ENCODE peak calls at places on chromosomes 5 and 9, in ten cellular contexts. One of them, this sample, is unnamed.

GRCh38 chr5:157828949-157829639 is 29.9 kb downstream of the CLINT1 start:
- DNase-seq in fibroblast of mammary gland: peak; percentile 12
- DNase-seq in heart left ventricle: no peak
- DNase-seq in NCI-H1436: no peak
- DNase-seq in activated B cell treated with CpG ODN at 0.5 μM for 24 hours: no peak
- DNase-seq in cardiac septum: no peak
- DNase-seq in anterior cingulate cortex: no peak
- DNase-seq in GM13977: no peak
- DNase-seq in GM03348: peak; percentile 11
- DNase-seq in GM10248: no peak
- DNase-seq in this sample: no peak

GRCh38 chr9:87386490-87386889 is 111.2 kb upstream of the DAPK1 start:
- DNase-seq in anterior cingulate cortex: no peak
- DNase-seq in heart left ventricle: no peak
- DNase-seq in activated B cell treated with CpG ODN at 0.5 μM for 24 hours: no peak
- DNase-seq in NCI-H1436: no peak
- DNase-seq in GM03348: no peak
- DNase-seq in fibroblast of mammary gland: no peak
- DNase-seq in cardiac septum: no peak
- DNase-seq in GM10248: no peak
- DNase-seq in GM13977: no peak
- DNase-seq in this sample: no peak

GRCh38 chr5:160925281-160925680 is 73.3 kb upstream of the ATP10B start:
- DNase-seq in GM03348: no peak
- DNase-seq in cardiac septum: no peak
- DNase-seq in anterior cingulate cortex: no peak
- DNase-seq in heart left ventricle: no peak
- DNase-seq in NCI-H1436: no peak
- DNase-seq in GM10248: no peak
- DNase-seq in activated B cell treated with CpG ODN at 0.5 μM for 24 hours: no peak
- DNase-seq in fibroblast of mammary gland: no peak
- DNase-seq in GM13977: no peak
- DNase-seq in this sample: no peak

GRCh38 chr9:72980600-72981265 is 27.9 kb upstream of the ALDH1A1 start:
- DNase-seq in cardiac septum: no peak
- DNase-seq in GM13977: no peak
- DNase-seq in anterior cingulate cortex: no peak
- DNase-seq in GM10248: no peak
- DNase-seq in NCI-H1436: no peak
- DNase-seq in fibroblast of mammary gland: no peak
- DNase-seq in heart left ventricle: no peak
- DNase-seq in activated B cell treated with CpG ODN at 0.5 μM for 24 hours: no peak
- DNase-seq in GM03348: no peak
- DNase-seq in this sample: no peak

GRCh38 chr9:87599901-87600610 is 102.4 kb downstream of the DAPK1 start:
- DNase-seq in cardiac septum: no peak
- DNase-seq in activated B cell treated with CpG ODN at 0.5 μM for 24 hours: no peak
- DNase-seq in GM10248: no peak
- DNase-seq in GM03348: peak; percentile 21
- DNase-seq in heart left ventricle: no peak
- DNase-seq in anterior cingulate cortex: no peak
- DNase-seq in NCI-H1436: no peak
- DNase-seq in GM13977: no peak
- DNase-seq in fibroblast of mammary gland: peak; percentile 75
- DNase-seq in this sample: no peak

GRCh38 chr9:135478858-135479468 is 619 bp upstream of the PPP1R26 start:
- DNase-seq in activated B cell treated with CpG ODN at 0.5 μM for 24 hours: peak; percentile 25
- DNase-seq in cardiac septum: no peak
- DNase-seq in GM10248: no peak
- DNase-seq in heart left ventricle: no peak
- DNase-seq in fibroblast of mammary gland: peak; percentile 11
- DNase-seq in anterior cingulate cortex: no peak
- DNase-seq in NCI-H1436: no peak
- DNase-seq in GM13977: peak; percentile 33
- DNase-seq in GM03348: peak; percentile 62
- DNase-seq in this sample: peak; percentile 80

GRCh38 chr5:116970318-116970717 is 395.7 kb upstream of the SEMA6A start:
- DNase-seq in fibroblast of mammary gland: peak; percentile 0
- DNase-seq in anterior cingulate cortex: no peak
- DNase-seq in NCI-H1436: no peak
- DNase-seq in heart left ventricle: no peak
- DNase-seq in GM03348: no peak
- DNase-seq in GM10248: no peak
- DNase-seq in cardiac septum: no peak
- DNase-seq in activated B cell treated with CpG ODN at 0.5 μM for 24 hours: no peak
- DNase-seq in GM13977: no peak
- DNase-seq in this sample: no peak

GRCh38 chr5:3120013-3120412 is 368.5 kb upstream of the IRX2 start:
- DNase-seq in GM03348: no peak
- DNase-seq in anterior cingulate cortex: no peak
- DNase-seq in GM13977: no peak
- DNase-seq in GM10248: no peak
- DNase-seq in heart left ventricle: no peak
- DNase-seq in activated B cell treated with CpG ODN at 0.5 μM for 24 hours: no peak
- DNase-seq in fibroblast of mammary gland: no peak
- DNase-seq in cardiac septum: no peak
- DNase-seq in NCI-H1436: no peak
- DNase-seq in this sample: no peak

GRCh38 chr5:137752873-137753226 is 1.3 kb downstream of the HNRNPA0 start:
- DNase-seq in GM13977: no peak
- DNase-seq in NCI-H1436: peak; percentile 11
- DNase-seq in cardiac septum: no peak
- DNase-seq in activated B cell treated with CpG ODN at 0.5 μM for 24 hours: no peak
- DNase-seq in heart left ventricle: peak; percentile 46
- DNase-seq in GM10248: peak; percentile 13
- DNase-seq in fibroblast of mammary gland: no peak
- DNase-seq in GM03348: no peak
- DNase-seq in anterior cingulate cortex: no peak
- DNase-seq in this sample: no peak

GRCh38 chr9:3118081-3118480 is 274.2 kb upstream of the PUM3 start:
- DNase-seq in GM13977: no peak
- DNase-seq in GM10248: no peak
- DNase-seq in GM03348: no peak
- DNase-seq in heart left ventricle: no peak
- DNase-seq in activated B cell treated with CpG ODN at 0.5 μM for 24 hours: no peak
- DNase-seq in fibroblast of mammary gland: no peak
- DNase-seq in anterior cingulate cortex: no peak
- DNase-seq in cardiac septum: no peak
- DNase-seq in NCI-H1436: no peak
- DNase-seq in this sample: no peak

This sample was measured in left lung.